ENCODE peak calls at places on chromosomes 3 and 15, in nine cellular contexts. B is sigmoid colon; F is HCT116; U is mucosa of descending colon; S is CD4-positive, alpha-beta T cell; E is A549; A is dorsolateral prefrontal cortex; W is neural crest cell; R is AG09309. J is an unnamed sample.

GRCh38 chr3:149625795-149626194 is 32.0 kb downstream of the WWTR1 start:
- DNase-seq in S (no peak), R (no peak), B (no peak), F (no peak), A (no peak), U (no peak), W (no peak), E (no peak), J (no peak)

GRCh38 chr3:71881732-71882131 is 96.8 kb upstream of the PROK2 start:
- DNase-seq in E (no peak), R (no peak), S (no peak), U (no peak), A (no peak), W (no peak), F (no peak), B (no peak), J (no peak)

GRCh38 chr3:134754768-134755559 is 40.1 kb upstream of the EPHB1 start:
- DNase-seq in S (no peak), W (peak; percentile 45), R (no peak), A (no peak), U (no peak), B (no peak), E (peak; percentile 19), F (peak; percentile 10), J (peak; percentile 61)

GRCh38 chr3:61181874-61182273 is 69.4 kb downstream of the FHIT start:
- DNase-seq in W (no peak), R (no peak), S (no peak), F (peak; percentile 76), U (no peak), B (no peak), A (no peak), E (peak; percentile 17), J (peak; percentile 51)

GRCh38 chr15:70451861-70452653 is 311.3 kb downstream of the UACA start:
- DNase-seq in F (no peak), E (no peak), R (no peak), A (no peak), W (no peak), U (peak; percentile 70), B (no peak), S (peak; percentile 70), J (peak; percentile 74)

GRCh38 chr15:55248895-55249294 is 40.7 kb downstream of the RAB27A start:
- DNase-seq in W (no peak), B (no peak), S (no peak), R (no peak), F (no peak), E (no peak), A (no peak), U (no peak), J (no peak)

GRCh38 chr3:186083746-186084145 is 25.1 kb downstream of the ETV5 start:
- DNase-seq in U (no peak), F (no peak), W (no peak), S (no peak), A (no peak), E (no peak), R (no peak), B (no peak), J (no peak)

GRCh38 chr3:163971861-163972260 is 1106.4 kb downstream of the SI start:
- DNase-seq in S (no peak), A (no peak), F (no peak), B (no peak), R (no peak), E (no peak), U (no peak), W (no peak), J (no peak)

GRCh38 chr3:197456271-197457091 is 99.3 kb downstream of the BDH1 start:
- DNase-seq in U (peak; percentile 91), R (peak; percentile 58), A (peak; percentile 87), E (peak; percentile 35), F (peak; percentile 54), B (peak; percentile 95), W (peak; percentile 68), S (peak; percentile 52), J (peak; percentile 68)

GRCh38 chr3:197450295-197450694 is 105.5 kb downstream of the BDH1 start:
- DNase-seq in F (no peak), R (no peak), B (peak; percentile 1), W (no peak), U (no peak), A (no peak), E (no peak), S (no peak), J (no peak)

GRCh38 chr3:197458179-197458707 is 97.5 kb downstream of the BDH1 start:
- DNase-seq in F (no peak), U (no peak), B (no peak), S (peak; percentile 41), W (no peak), R (no peak), E (peak; percentile 65), A (no peak), J (peak; percentile 61)

GRCh38 chr3:197458906-197459470 is 96.8 kb downstream of the BDH1 start:
- DNase-seq in E (no peak), F (no peak), S (no peak), A (no peak), R (no peak), U (peak; percentile 73), W (no peak), B (no peak), J (no peak)

DNA sequence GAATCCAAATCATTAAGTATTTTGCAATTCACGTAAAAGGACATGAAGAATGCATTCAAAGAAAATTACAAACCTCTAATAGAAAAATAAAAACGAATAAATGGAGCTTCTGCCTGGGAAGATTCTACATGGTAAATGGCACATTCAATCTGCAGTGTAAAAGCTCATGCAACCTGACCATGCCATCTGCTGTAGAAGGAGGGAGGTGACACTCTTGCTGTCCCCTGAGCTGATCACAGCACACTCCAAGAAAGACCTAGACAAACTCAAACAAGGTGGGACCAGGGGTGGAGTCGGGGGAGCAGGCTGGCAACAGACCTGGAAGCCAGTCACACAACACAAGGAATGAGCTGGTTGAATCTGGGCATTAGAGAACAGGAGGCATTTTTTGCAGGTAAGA is 101.8 kb downstream of the BDH1 start:
- DNase-seq in S (no peak), F (peak; percentile 21), B (no peak), W (no peak), U (no peak), E (peak; percentile 26), A (no peak), R (no peak), J (peak; percentile 45)
- TF ChIP-seq CTCF in S (no peak), F (peak; percentile 43), B (no peak), W (no peak), U (no peak), E (peak; percentile 18), A (peak; percentile 22), R (peak; percentile 33), J (peak; percentile 35)

GRCh38 chr3:127287840-127288239 is at the start of gene PRR20G:
- DNase-seq in R (no peak), W (no peak), S (no peak), A (no peak), E (peak; percentile 11), F (no peak), B (no peak), U (peak; percentile 49), J (no peak)

GRCh38 chr3:127289646-127290575 is 2.1 kb upstream of the PRR20G start:
- DNase-seq in E (no peak), U (no peak), B (no peak), R (no peak), S (no peak), F (no peak), W (no peak), A (no peak), J (peak; percentile 21)

GRCh38 chr3:127288343-127288742 is 497 bp upstream of the PRR20G start:
- DNase-seq in W (no peak), E (no peak), B (no peak), A (no peak), R (no peak), S (no peak), F (no peak), U (no peak), J (no peak)

GRCh38 chr3:127291114-127291513 is 3.3 kb upstream of the PRR20G start:
- DNase-seq in R (no peak), A (no peak), U (no peak), S (no peak), F (no peak), W (no peak), B (no peak), E (no peak), J (no peak)

GRCh38 chr3:127288921-127289645 is 1.2 kb upstream of the PRR20G start:
- DNase-seq in A (no peak), B (no peak), R (no peak), W (no peak), F (no peak), E (peak; percentile 18), U (no peak), S (no peak), J (peak; percentile 28)
- TF ChIP-seq CTCF in A (no peak), B (no peak), R (no peak), W (no peak), F (peak; percentile 14), E (no peak), U (no peak), S (no peak), J (no peak)

DNA sequence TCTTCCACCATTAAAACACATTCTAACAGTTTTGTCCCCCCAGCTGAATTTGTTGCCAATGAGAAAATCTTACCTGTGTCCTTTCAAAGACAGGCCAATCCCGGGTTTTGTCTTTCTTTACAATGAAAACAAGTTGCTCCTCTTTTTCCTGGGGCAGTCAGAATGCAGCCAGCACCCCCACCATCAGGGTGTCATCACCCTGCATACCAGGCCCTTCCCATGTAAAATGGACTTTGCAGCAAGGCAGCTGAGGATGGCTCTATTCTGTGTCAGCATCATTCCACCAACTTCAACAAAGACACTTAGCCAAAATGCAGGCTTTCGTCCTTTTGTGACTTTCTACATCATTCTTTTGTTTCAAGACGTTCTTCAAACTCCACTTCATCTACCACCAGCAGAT is 490.9 kb downstream of the OCA2 start:
- DNase-seq in S (no peak), B (no peak), U (no peak), F (no peak), W (no peak), A (no peak), E (no peak), R (no peak), J (no peak)
- TF ChIP-seq CTCF in S (no peak), B (no peak), U (no peak), F (no peak), W (no peak), A (no peak), E (no peak), R (no peak), J (no peak)

GRCh38 chr3:171789759-171790505 is 20.4 kb downstream of the PLD1 start:
- DNase-seq in E (no peak), A (no peak), U (no peak), B (no peak), S (no peak), R (no peak), W (no peak), F (no peak), J (no peak)

GRCh38 chr3:171786997-171787396 is 23.3 kb downstream of the PLD1 start:
- DNase-seq in S (no peak), R (no peak), E (no peak), W (no peak), B (no peak), F (no peak), A (no peak), U (no peak), J (no peak)

GRCh38 chr3:171790574-171790897 is 19.7 kb downstream of the PLD1 start:
- DNase-seq in W (no peak), E (no peak), U (no peak), R (no peak), F (no peak), S (no peak), B (no peak), A (no peak), J (no peak)

GRCh38 chr3:171790898-171791694 is 19.2 kb downstream of the PLD1 start:
- DNase-seq in W (no peak), U (no peak), B (no peak), E (no peak), R (peak; percentile 75), F (no peak), S (no peak), A (no peak), J (no peak)

DNA sequence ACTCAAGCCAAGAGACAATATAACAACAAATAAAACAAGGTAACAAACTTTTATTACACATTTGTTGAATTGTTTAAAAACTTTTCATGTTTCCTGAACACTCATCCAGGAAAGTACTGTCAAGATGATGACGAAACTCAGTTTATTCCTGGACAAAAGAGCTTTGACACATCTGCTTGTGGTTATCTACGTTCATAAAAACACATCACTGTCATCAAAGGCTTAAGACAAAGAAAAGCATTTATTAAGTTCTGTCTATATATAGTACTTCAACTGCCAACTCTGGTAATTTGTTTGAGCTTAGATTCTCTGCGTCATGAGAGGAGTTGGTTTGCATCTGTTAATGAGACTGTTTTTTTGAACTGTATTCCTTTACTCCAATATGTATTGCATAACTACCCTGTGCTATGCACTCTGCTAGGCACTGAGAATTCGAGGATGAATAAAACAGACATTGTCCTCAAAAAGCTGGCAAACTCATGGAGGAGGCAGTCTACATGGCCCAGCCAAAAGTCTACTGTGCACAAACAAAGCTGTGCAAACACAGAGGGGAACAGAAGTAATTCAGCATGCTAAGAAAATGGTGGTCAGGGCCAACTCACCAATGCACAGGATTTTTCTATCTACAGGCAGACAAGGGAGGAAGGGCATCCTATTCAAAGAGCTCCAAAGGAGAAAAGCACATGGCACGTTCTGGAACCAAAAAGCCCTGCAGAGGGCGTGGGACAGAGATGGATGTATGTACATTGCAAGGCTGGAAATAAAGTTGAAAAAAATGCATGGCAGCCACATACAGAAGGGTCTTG is 21.5 kb downstream of the PLD1 start:
- DNase-seq in E (no peak), A (no peak), W (no peak), U (no peak), R (peak; percentile 98), S (no peak), B (no peak), F (no peak), J (no peak)
- TF ChIP-seq CTCF in E (no peak), A (no peak), W (no peak), U (no peak), R (no peak), S (no peak), B (no peak), F (no peak), J (no peak)